ENCODE peak calls at places on chromosomes 3 and 15, in four cellular contexts. L, X, Y and B are unnamed samples.

GRCh38 chr3:159828542-159828943 is 160.1 kb upstream of the IL12A start:
- DNase-seq in Y (peak), X (peak), L (peak), B (no peak)

GRCh38 chr3:52325686-52326085 is 9.6 kb downstream of the DNAH1 start:
- DNase-seq in L (no peak), Y (no peak), X (no peak), B (no peak)

GRCh38 chr3:184594386-184595035 is 32.9 kb downstream of the EPHB3 start:
- DNase-seq in L (no peak), X (no peak), Y (no peak), B (no peak)

GRCh38 chr3:133884547-133885240 is 11.0 kb downstream of the RAB6B start:
- DNase-seq in X (no peak), Y (no peak), L (no peak), B (no peak)

GRCh38 chr3:138289260-138289659 is 40.4 kb downstream of the NME9 start:
- DNase-seq in Y (no peak), L (no peak), X (no peak), B (no peak)

GRCh38 chr3:189903562-189904250 is 217.0 kb downstream of the P3H2 start:
- DNase-seq in X (no peak), L (no peak), Y (no peak), B (no peak)

GRCh38 chr3:13561967-13562366 is 13.0 kb downstream of the FBLN2 start:
- DNase-seq in L (no peak), Y (no peak), X (no peak), B (no peak)

GRCh38 chr15:65172531-65172930 is 12.6 kb downstream of the CLPX start:
- DNase-seq in Y (no peak), X (no peak), L (no peak), B (no peak)

GRCh38 chr3:141191097-141191749 is 40.4 kb upstream of the PXYLP1 start:
- DNase-seq in X (no peak), Y (no peak), L (no peak), B (no peak)

GRCh38 chr3:126287536-126288181 is 69.5 kb downstream of the KLF15 start:
- DNase-seq in L (peak), X (peak), Y (no peak), B (no peak)

GRCh38 chr3:192570757-192571156 is 156.6 kb downstream of the FGF12 start:
- DNase-seq in L (no peak), X (no peak), Y (no peak), B (no peak)

GRCh38 chr3:123071146-123071545 is 4.3 kb downstream of the PDIA5 start:
- DNase-seq in L (no peak), Y (no peak), X (peak), B (no peak)

GRCh38 chr3:50192689-50193141 is 1.3 kb downstream of the GNAT1 start:
- DNase-seq in L (peak), X (peak), Y (peak), B (peak)

GRCh38 chr15:100764778-100765457 is 114.7 kb upstream of the ALDH1A3 start:
- DNase-seq in L (no peak), X (no peak), Y (no peak), B (no peak)

GRCh38 chr3:164879201-164879600 is 199.1 kb downstream of the SI start:
- DNase-seq in L (no peak), Y (no peak), X (no peak), B (no peak)

DNA sequence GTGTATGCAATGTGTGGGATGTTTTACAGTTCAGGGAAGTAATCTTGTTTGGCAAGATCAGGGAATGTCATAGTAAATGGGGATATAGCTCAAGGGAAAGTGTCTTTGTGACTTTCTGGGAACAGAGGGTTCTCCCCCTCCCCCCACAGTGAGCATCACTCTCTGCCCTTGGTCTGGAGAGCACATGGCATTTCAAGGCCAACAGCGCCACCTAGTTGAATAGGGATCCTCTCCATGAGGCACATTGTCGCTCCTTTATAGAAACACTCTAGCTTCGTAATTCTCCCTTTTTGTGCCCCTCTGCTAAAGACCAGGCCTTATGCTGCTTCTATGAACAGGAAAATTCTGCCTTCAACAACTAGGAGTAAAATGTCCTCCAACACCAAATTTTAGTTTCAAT is 37.1 kb upstream of the ARNT2 start:
- DNase-seq in L (peak), X (peak), Y (peak), B (no peak)
- TF ChIP-seq TCF7L2 in L (no peak), X (no peak), Y (no peak), B (no peak)

GRCh38 chr3:117408811-117409210 is 699.2 kb downstream of the TUSC7 start:
- DNase-seq in X (no peak), Y (no peak), L (no peak), B (no peak)

GRCh38 chr3:117409256-117409655 is 699.7 kb downstream of the TUSC7 start:
- DNase-seq in L (no peak), Y (no peak), X (no peak), B (no peak)

GRCh38 chr3:117411991-117412390 is 702.4 kb downstream of the TUSC7 start:
- DNase-seq in L (no peak), X (no peak), Y (no peak), B (no peak)

GRCh38 chr3:117407317-117407716 is 697.7 kb downstream of the TUSC7 start:
- DNase-seq in X (peak), L (no peak), Y (no peak), B (no peak)

GRCh38 chr3:117409701-117410459 is 700.3 kb downstream of the TUSC7 start:
- DNase-seq in L (no peak), Y (no peak), X (no peak), B (no peak)
- TF ChIP-seq TCF7L2 in L (no peak), Y (no peak), X (no peak), B (no peak)

GRCh38 chr3:127480196-127480933 is 110.2 kb downstream of the TPRA1 start:
- DNase-seq in Y (no peak), L (no peak), X (no peak), B (no peak)
- TF ChIP-seq TCF7L2 in Y (no peak), L (no peak), X (no peak), B (no peak)

GRCh38 chr15:33242165-33242564 is 47.7 kb upstream of the FMN1 start:
- DNase-seq in X (peak), Y (no peak), L (no peak), B (no peak)
- TF ChIP-seq TCF7L2 in X (no peak), Y (no peak), L (no peak), B (no peak)

GRCh38 chr3:36733162-36733696 is 31.1 kb downstream of the DCLK3 start:
- DNase-seq in X (no peak), Y (no peak), L (no peak), B (no peak)

GRCh38 chr3:36730965-36731364 is 33.4 kb downstream of the DCLK3 start:
- DNase-seq in L (no peak), X (peak), Y (no peak), B (no peak)

GRCh38 chr3:36733723-36734122 is 30.6 kb downstream of the DCLK3 start:
- DNase-seq in X (no peak), L (no peak), Y (no peak), B (no peak)

GRCh38 chr3:36734742-36735141 is 29.6 kb downstream of the DCLK3 start:
- DNase-seq in X (no peak), Y (no peak), L (no peak), B (no peak)

DNA sequence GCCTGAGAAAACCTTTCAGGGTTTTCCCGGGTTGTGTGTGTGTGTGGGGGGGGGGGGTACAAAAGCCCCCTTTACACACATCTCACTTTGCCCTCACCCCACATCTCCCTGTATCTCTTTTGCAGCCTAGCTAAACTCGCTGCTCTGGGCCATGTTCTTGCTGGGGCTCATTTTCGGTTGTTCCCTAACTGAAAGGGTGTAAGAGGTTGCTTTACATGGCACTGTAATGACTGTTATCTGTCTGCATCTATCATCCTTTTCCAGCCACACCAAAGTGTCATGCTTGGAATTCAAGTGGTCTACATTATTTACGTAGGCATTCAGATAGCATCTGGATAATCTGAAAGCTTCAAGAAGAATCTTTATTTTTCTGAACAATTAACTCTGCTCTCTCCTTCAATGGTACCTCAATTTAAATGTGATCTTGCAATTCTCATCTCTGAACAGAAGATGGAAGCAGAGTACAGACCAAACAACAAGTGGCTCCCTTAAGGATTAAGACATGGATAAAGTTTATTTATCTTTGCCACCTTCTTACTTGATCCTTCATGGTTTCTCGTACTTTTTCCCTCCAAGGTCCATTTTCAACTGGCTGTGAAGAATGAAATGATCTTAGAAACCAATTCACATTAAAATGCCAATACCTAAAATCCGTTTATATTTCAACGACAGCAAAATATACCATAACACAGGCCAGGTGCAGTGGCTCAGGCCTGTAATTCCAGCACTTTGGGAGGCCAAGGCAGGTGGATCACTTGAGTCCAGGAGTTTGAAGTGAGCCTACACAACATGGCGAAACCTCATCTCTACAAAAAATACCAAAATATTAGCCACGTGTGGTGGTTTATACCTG is 34.9 kb downstream of the DCLK3 start:
- DNase-seq in X (peak), L (peak), Y (peak), B (peak)
- TF ChIP-seq TCF7L2 in X (no peak), L (no peak), Y (no peak), B (no peak)

GRCh38 chr3:188323067-188323842 is 169.3 kb downstream of the LPP start:
- DNase-seq in L (no peak), Y (no peak), X (no peak), B (no peak)
- TF ChIP-seq TCF7L2 in L (no peak), Y (no peak), X (no peak), B (no peak)

GRCh38 chr3:55669133-55669532 is 182.0 kb upstream of the WNT5A start:
- DNase-seq in Y (no peak), L (no peak), X (no peak), B (no peak)

GRCh38 chr3:55676643-55677042 is 189.5 kb upstream of the WNT5A start:
- DNase-seq in X (no peak), L (no peak), Y (no peak), B (no peak)

GRCh38 chr3:55678521-55679216 is 191.6 kb upstream of the WNT5A start:
- DNase-seq in X (no peak), L (no peak), Y (no peak), B (no peak)

GRCh38 chr3:55675478-55675877 is 188.4 kb upstream of the WNT5A start:
- DNase-seq in Y (no peak), X (no peak), L (no peak), B (no peak)

DNA sequence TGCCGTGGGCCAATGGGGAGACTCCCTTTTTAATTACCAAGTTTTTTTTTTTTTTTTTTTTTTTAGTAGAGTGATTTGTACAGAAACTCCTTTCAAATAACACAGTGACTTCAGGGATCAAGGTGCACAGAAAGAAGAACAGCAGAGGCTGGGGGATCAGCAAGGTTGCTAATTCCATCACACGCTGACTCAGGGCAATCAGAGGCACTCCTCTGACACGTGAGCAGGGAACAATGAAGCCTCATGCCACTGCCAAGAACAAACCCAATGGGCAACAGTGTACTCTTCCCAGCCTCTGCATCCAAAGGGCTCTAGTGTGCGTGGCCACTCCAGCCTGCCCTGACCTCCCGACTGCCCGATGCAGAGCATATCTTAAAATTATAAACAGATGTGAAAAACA is 186.7 kb upstream of the WNT5A start:
- DNase-seq in Y (no peak), X (no peak), L (no peak), B (no peak)
- TF ChIP-seq TCF7L2 in Y (no peak), X (no peak), L (no peak), B (no peak)

DNA sequence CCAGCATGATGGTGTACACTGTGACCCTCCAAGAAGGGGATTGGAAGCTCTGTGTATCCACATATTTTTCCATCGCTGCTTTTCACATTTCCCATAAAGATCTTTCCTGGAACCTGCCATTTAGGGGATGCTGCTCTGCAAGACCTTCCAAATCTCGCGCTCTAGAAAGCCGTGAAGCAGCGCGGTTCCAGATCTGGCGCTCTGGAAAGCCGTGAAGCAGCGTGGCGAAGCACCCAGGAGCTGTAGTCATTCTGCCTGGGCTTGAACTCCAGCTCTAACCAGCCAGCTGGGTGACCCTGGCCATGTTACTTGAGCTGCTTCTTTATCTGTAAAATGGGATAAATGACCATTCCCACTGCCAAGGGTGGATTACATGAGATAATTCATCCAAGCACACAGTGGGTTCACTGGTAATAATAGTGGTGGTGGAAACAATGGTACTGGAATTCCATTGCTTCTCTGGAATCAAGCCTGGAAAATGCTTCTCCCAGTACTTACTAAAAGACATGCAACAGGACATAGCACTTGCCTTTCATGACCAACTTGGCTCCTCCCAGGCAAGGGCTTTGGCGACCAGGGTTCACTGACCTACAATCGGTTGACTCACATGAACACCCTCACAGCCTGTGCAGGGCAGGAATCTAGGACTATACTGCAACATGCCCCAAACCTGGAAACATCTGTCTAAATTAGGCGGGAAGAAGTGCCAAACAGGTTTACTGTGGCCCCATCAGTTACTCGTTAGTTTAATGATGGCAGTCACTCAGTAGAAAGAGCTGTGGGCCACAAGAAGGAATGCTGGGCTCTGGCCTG is 70.7 kb downstream of the XXYLT1 start:
- DNase-seq in L (no peak), X (peak), Y (peak), B (no peak)
- TF ChIP-seq TCF7L2 in L (no peak), X (no peak), Y (no peak), B (no peak)

GRCh38 chr15:31605467-31605931 is 278.9 kb downstream of the KLF13 start:
- DNase-seq in Y (no peak), X (no peak), L (no peak), B (no peak)

GRCh38 chr15:31607656-31608055 is 281.0 kb downstream of the KLF13 start:
- DNase-seq in L (no peak), Y (no peak), X (no peak), B (no peak)

GRCh38 chr15:31609243-31609642 is 282.6 kb downstream of the KLF13 start:
- DNase-seq in L (no peak), X (no peak), Y (no peak), B (no peak)

GRCh38 chr15:31606942-31607497 is 280.4 kb downstream of the KLF13 start:
- DNase-seq in L (no peak), X (no peak), Y (no peak), B (no peak)

DNA sequence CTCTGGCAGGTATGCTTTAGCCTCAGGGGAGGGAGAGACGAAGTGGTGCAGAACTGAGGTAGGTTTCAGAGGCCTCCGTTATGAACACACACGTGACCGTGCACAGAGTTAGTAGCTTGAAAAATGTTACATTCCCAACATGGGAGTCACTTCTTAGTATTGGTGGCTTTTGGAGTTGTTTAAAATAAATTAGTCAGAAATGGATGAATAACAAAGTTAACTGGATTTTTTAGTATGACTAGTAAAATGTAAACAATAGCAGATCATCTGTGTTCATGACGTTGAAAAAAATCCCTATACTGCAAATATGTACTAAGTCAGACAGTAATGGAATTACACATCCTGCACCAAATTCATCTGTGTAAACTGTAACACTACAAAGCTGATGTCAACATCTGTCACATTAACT is 279.6 kb downstream of the KLF13 start:
- DNase-seq in X (no peak), L (no peak), Y (no peak), B (no peak)
- TF ChIP-seq TCF7L2 in X (no peak), L (no peak), Y (no peak), B (no peak)

GRCh38 chr15:41574158-41574557 is 15.1 kb downstream of the TYRO3 start:
- DNase-seq in X (no peak), L (no peak), Y (no peak), B (no peak)
- TF ChIP-seq TCF7L2 in X (no peak), L (no peak), Y (no peak), B (no peak)